ENCODE peak calls at places on chromosome 4, in four cellular contexts. H, E, U and K are unnamed samples.

GRCh38 chr4:95547708-95548471 is 883 bp downstream of the UNC5C start:
- DNase-seq in H (no peak), E (no peak), U (no peak), K (no peak)

GRCh38 chr4:76732246-76732645 is 165.7 kb downstream of the SOWAHB start:
- DNase-seq in H (no peak), E (no peak), U (no peak), K (no peak)

GRCh38 chr4:126777649-126778048 is 855.1 kb upstream of the INTU start:
- DNase-seq in H (no peak), E (no peak), U (no peak), K (no peak)

GRCh38 chr4:52751349-52751911 is at the start of gene ERVMER34-1:
- DNase-seq in H (peak), E (no peak), U (peak), K (peak)

GRCh38 chr4:123200417-123200945 is 196.1 kb upstream of the SPRY1 start:
- DNase-seq in H (no peak), E (no peak), U (no peak), K (no peak)

GRCh38 chr4:184826315-184827266 is 823 bp upstream of the ACSL1 start:
- DNase-seq in H (peak), E (no peak), U (no peak), K (no peak)

GRCh38 chr4:184147858-184148799 is 69.5 kb downstream of the ENPP6 start:
- DNase-seq in H (no peak), E (no peak), U (no peak), K (no peak)

GRCh38 chr4:102554482-102554881 is 53.3 kb downstream of the NFKB1 start:
- DNase-seq in H (no peak), E (no peak), U (no peak), K (no peak)

GRCh38 chr4:124686279-124686678 is 26.3 kb downstream of the ANKRD50 start:
- DNase-seq in H (no peak), E (no peak), U (peak), K (no peak)

GRCh38 chr4:100483796-100484195 is 34.0 kb downstream of the EMCN start:
- DNase-seq in H (no peak), E (no peak), U (no peak), K (no peak)

GRCh38 chr4:213971-214370 is 89.7 kb downstream of the ZNF718 start:
- DNase-seq in H (no peak), E (no peak), U (no peak), K (no peak)

GRCh38 chr4:169228076-169228475 is 42.7 kb downstream of the SH3RF1 start:
- DNase-seq in H (no peak), E (no peak), U (no peak), K (no peak)

GRCh38 chr4:9804918-9805317 is 23.5 kb downstream of the DRD5 start:
- DNase-seq in H (no peak), E (no peak), U (no peak), K (no peak)

GRCh38 chr4:182486895-182487294 is 243.7 kb downstream of the TENM3 start:
- DNase-seq in H (no peak), E (no peak), U (no peak), K (no peak)

GRCh38 chr4:39732728-39733127 is 34.8 kb downstream of the UBE2K start:
- DNase-seq in H (no peak), E (no peak), U (no peak), K (no peak)

GRCh38 chr4:118755438-118756226 is 70.4 kb downstream of the METTL14 start:
- DNase-seq in H (no peak), E (no peak), U (no peak), K (no peak)

GRCh38 chr4:31674313-31674947 is 954.3 kb downstream of the PCDH7 start:
- DNase-seq in H (no peak), E (no peak), U (no peak), K (no peak)

GRCh38 chr4:7978907-7979651 is 39.4 kb upstream of the AFAP1 start:
- DNase-seq in H (no peak), E (no peak), U (no peak), K (no peak)

GRCh38 chr4:65825121-65825520 is 154.8 kb upstream of the EPHA5 start:
- DNase-seq in H (no peak), E (no peak), U (no peak), K (peak)

GRCh38 chr4:21083413-21083812 is 383.2 kb downstream of the PACRGL start:
- DNase-seq in H (no peak), E (no peak), U (no peak), K (no peak)

GRCh38 chr4:8913858-8914460 is 42.3 kb upstream of the HMX1 start:
- DNase-seq in H (no peak), E (no peak), U (no peak), K (no peak)

GRCh38 chr4:113020966-113021365 is 28.5 kb upstream of the ANK2 start:
- DNase-seq in H (no peak), E (no peak), U (no peak), K (no peak)

GRCh38 chr4:69907151-69907550 is 23.7 kb upstream of the CSN1S1 start:
- DNase-seq in H (no peak), E (no peak), U (no peak), K (no peak)

GRCh38 chr4:27692868-27693634 is 832.4 kb downstream of the STIM2 start:
- DNase-seq in H (no peak), E (no peak), U (no peak), K (no peak)

GRCh38 chr4:40055379-40055872 is 1.2 kb upstream of the N4BP2 start:
- DNase-seq in H (no peak), E (peak), U (no peak), K (no peak)

GRCh38 chr4:15649914-15650545 is 5.1 kb downstream of the FBXL5 start:
- DNase-seq in H (peak), E (peak), U (no peak), K (peak)

DNA sequence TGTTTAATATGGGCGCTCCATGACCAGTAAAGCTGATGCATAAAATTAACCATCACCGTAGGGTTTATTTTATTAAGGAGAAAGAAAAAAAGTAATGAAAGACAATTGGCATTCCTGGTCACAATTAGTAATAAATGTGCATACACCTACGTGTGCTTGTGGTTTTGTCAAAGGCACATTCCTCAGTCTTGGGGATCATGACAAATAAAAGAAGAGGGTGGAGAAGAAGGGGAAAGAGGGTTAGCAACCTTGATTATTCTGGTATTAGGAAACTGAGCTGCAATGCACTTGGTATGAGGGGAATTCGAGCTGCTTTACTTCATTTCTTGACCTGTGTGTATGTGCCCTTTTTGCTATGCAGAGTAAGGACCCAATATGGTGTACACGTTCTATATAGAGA is 1798.3 kb upstream of the PCDH7 start:
- DNase-seq in H (no peak), E (no peak), U (no peak), K (no peak)
- TF ChIP-seq RNF2 in H (no peak), E (no peak), U (no peak), K (no peak)

GRCh38 chr4:107897823-107898222 is 33.5 kb upstream of the CYP2U1 start:
- DNase-seq in H (no peak), E (no peak), U (no peak), K (no peak)

GRCh38 chr4:107894138-107894603 is 37.2 kb upstream of the CYP2U1 start:
- DNase-seq in H (no peak), E (no peak), U (no peak), K (no peak)

GRCh38 chr4:107893171-107894137 is 37.9 kb upstream of the CYP2U1 start:
- DNase-seq in H (no peak), E (no peak), U (no peak), K (no peak)

GRCh38 chr4:107896158-107896645 is 35.1 kb upstream of the CYP2U1 start:
- DNase-seq in H (no peak), E (peak), U (no peak), K (peak)

DNA sequence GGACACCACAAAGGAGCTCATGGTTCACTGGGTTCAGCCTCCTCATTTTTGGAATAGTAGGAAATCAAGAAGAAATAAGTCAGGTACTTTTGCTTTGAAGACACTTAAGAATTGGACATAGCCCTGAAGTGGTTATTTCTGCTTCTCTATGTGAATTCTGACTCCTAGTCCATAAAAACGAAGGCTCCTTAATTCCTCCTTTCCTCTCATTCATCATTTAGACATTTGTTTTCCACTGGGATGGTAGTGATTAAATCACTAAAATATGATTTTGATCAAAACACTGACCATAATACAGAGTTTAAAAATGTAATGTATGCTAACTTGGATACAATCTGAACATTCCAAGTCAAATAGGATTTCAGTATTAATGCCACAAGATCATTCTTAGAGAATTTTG is 34.7 kb upstream of the CYP2U1 start:
- DNase-seq in H (no peak), E (no peak), U (no peak), K (no peak)
- TF ChIP-seq RNF2 in H (no peak), E (no peak), U (no peak), K (no peak)

DNA sequence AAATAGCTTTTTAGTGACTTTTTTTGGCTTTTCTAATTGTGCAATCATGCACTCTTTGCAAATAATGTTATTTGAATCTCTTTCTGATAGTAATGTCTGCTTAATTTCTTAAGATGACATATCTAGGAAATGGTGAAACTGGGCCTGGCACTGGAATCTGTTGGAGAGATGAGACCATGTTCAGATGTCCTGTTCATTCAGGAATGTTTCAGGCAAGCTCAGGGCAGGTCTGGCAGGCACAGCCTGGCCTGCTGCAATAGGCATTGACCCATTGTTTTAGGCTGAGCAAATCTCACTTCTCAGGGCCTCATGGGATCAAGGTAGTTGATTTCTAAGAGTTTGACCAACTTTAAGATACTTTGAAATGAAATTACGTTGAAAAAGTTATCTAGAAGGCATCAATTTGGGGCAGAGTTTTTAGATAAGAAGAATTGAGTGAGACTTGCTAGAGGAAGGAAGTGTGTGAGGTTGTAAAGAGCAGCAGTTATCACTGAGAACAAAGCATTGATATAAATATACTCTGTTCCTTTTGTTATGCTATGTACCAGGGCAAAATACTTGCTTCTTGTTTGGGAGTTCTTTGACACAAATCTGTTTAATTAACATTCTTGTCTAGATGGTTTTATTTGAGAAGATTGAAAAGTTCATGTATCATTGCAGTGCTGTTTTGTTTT is 133.0 kb upstream of the LEF1 start:
- DNase-seq in H (no peak), E (no peak), U (no peak), K (no peak)
- TF ChIP-seq RNF2 in H (no peak), E (no peak), U (no peak), K (no peak)

GRCh38 chr4:57095245-57095644 is 14.9 kb downstream of the IGFBP7 start:
- DNase-seq in H (no peak), E (no peak), U (no peak), K (no peak)
- TF ChIP-seq RNF2 in H (no peak), E (no peak), U (no peak), K (no peak)

DNA sequence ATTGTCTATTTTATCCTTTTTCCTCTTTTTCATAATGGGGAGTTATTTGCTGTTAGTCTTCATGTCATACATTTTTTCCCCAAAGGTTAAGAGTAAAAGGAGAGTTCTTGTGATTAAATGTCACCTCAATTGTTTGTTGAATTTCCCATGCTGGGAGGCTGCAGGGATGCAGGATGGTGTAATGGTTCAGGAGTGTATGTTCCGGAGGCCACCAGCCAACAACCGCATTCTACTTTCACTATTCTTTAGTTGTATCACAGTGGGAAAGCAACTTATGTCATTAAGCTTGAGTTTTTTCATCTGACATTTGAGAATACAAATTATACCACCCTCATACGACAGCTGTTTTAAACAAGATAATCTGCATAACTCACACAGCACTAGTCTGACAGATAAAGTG is 15.4 kb downstream of the AFP start:
- DNase-seq in H (no peak), E (no peak), U (no peak), K (no peak)
- TF ChIP-seq RNF2 in H (no peak), E (no peak), U (no peak), K (no peak)

DNA sequence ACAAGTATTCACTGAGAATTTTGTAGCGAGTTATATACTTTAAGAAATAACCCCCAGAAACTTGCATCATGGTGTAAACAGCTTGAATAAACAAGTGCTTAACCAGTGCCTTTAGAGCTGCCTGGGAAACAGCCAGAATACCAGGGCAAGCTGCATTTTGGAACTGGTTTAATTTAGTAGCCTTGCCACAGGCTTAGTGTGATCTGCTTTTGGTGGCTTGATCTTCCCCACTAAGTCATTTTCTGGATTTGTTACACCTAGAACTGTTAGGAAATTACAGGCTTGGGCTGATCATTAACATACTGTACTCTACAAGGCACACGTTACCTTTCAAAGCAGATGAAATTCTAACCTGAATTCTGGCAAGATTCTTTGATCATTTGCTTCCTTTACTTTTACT is 35.4 kb downstream of the NPNT start:
- DNase-seq in H (no peak), E (no peak), U (no peak), K (no peak)
- TF ChIP-seq RNF2 in H (no peak), E (no peak), U (no peak), K (no peak)

GRCh38 chr4:46994007-46994405 is 625 bp upstream of the GABRA4 start:
- DNase-seq in H (no peak), E (no peak), U (no peak), K (no peak)
- TF ChIP-seq RNF2 in H (no peak), E (no peak), U (no peak), K (no peak)